ENCODE peak calls at places on chromosomes 13 and 19, in five cellular contexts. One of them, this sample, is unnamed.

GRCh38 chr13:32592082-32592481 is 5.8 kb downstream of the PDS5B start:
- DNase-seq in lower leg skin: no peak
- DNase-seq in ovary: no peak
- DNase-seq in nephron progenitor cell: no peak
- DNase-seq in GM10248: no peak
- DNase-seq in this sample: no peak

GRCh38 chr19:44255705-44256411 is 3.8 kb upstream of the ZNF233 start:
- DNase-seq in ovary: no peak
- DNase-seq in lower leg skin: no peak
- DNase-seq in GM10248: no peak
- DNase-seq in nephron progenitor cell: no peak
- DNase-seq in this sample: no peak

GRCh38 chr13:56706485-56706884 is 434.2 kb upstream of the PRR20A start:
- DNase-seq in GM10248: no peak
- DNase-seq in lower leg skin: no peak
- DNase-seq in ovary: no peak
- DNase-seq in nephron progenitor cell: no peak
- DNase-seq in this sample: no peak

GRCh38 chr13:47798906-47799305 is 202.2 kb downstream of the SUCLA2 start:
- DNase-seq in nephron progenitor cell: no peak
- DNase-seq in lower leg skin: no peak
- DNase-seq in GM10248: no peak
- DNase-seq in ovary: no peak
- DNase-seq in this sample: no peak

GRCh38 chr19:44587863-44588752 is 25.3 kb upstream of the IGSF23 start:
- DNase-seq in lower leg skin: no peak
- DNase-seq in GM10248: no peak
- DNase-seq in ovary: no peak
- DNase-seq in nephron progenitor cell: no peak
- DNase-seq in this sample: no peak

GRCh38 chr13:32984857-32985626 is 31.2 kb upstream of the KL start:
- DNase-seq in GM10248: no peak
- DNase-seq in nephron progenitor cell: no peak
- DNase-seq in lower leg skin: no peak
- DNase-seq in ovary: no peak
- DNase-seq in this sample: no peak

GRCh38 chr19:4807188-4807587 is 15.7 kb downstream of the FEM1A start:
- DNase-seq in lower leg skin: no peak
- DNase-seq in GM10248: no peak
- DNase-seq in nephron progenitor cell: no peak
- DNase-seq in ovary: no peak
- DNase-seq in this sample: no peak

GRCh38 chr19:35757231-35757748 is 461 bp upstream of the HSPB6 start:
- DNase-seq in nephron progenitor cell: peak; percentile 29
- DNase-seq in GM10248: peak; percentile 25
- DNase-seq in ovary: peak; percentile 98
- DNase-seq in lower leg skin: peak; percentile 68
- DNase-seq in this sample: peak; percentile 53

GRCh38 chr13:25608181-25608580 is 236.4 kb downstream of the ATP8A2 start:
- DNase-seq in ovary: no peak
- DNase-seq in lower leg skin: no peak
- DNase-seq in GM10248: no peak
- DNase-seq in nephron progenitor cell: no peak
- DNase-seq in this sample: no peak

GRCh38 chr19:1401138-1401888 is at the start of gene GAMT:
- DNase-seq in nephron progenitor cell: peak; percentile 73
- DNase-seq in lower leg skin: no peak
- DNase-seq in GM10248: peak; percentile 88
- DNase-seq in ovary: no peak
- DNase-seq in this sample: no peak

GRCh38 chr19:51366999-51367564 is 894 bp upstream of the ETFB start:
- DNase-seq in GM10248: no peak
- DNase-seq in nephron progenitor cell: peak; percentile 43
- DNase-seq in ovary: no peak
- DNase-seq in lower leg skin: peak; percentile 37
- DNase-seq in this sample: no peak

GRCh38 chr19:40601061-40601973 is at the start of gene LTBP4:
- DNase-seq in lower leg skin: no peak
- DNase-seq in ovary: peak; percentile 88
- DNase-seq in GM10248: no peak
- DNase-seq in nephron progenitor cell: peak; percentile 60
- DNase-seq in this sample: no peak

GRCh38 chr13:107361666-107362065 is 793.7 kb upstream of the ARGLU1 start:
- DNase-seq in ovary: no peak
- DNase-seq in GM10248: no peak
- DNase-seq in lower leg skin: no peak
- DNase-seq in nephron progenitor cell: no peak
- DNase-seq in this sample: no peak

GRCh38 chr19:46783670-46784069 is 4.7 kb downstream of the SLC1A5 start:
- DNase-seq in GM10248: peak; percentile 3
- DNase-seq in nephron progenitor cell: no peak
- DNase-seq in ovary: no peak
- DNase-seq in lower leg skin: no peak
- DNase-seq in this sample: no peak

GRCh38 chr13:112952759-112953541 is 16.1 kb upstream of the MCF2L start:
- DNase-seq in ovary: no peak
- DNase-seq in GM10248: no peak
- DNase-seq in lower leg skin: no peak
- DNase-seq in nephron progenitor cell: no peak
- DNase-seq in this sample: no peak

GRCh38 chr13:73397486-73398020 is 338.7 kb downstream of the KLF5 start:
- DNase-seq in lower leg skin: no peak
- DNase-seq in GM10248: no peak
- DNase-seq in ovary: no peak
- DNase-seq in nephron progenitor cell: no peak
- DNase-seq in this sample: no peak

GRCh38 chr13:31044658-31045620 is 112.5 kb downstream of the TEX26 start:
- DNase-seq in ovary: no peak
- DNase-seq in lower leg skin: no peak
- DNase-seq in GM10248: no peak
- DNase-seq in nephron progenitor cell: no peak
- DNase-seq in this sample: no peak

GRCh38 chr13:77184455-77184854 is 142.4 kb downstream of the MYCBP2 start:
- DNase-seq in GM10248: peak; percentile 48
- DNase-seq in ovary: no peak
- DNase-seq in nephron progenitor cell: no peak
- DNase-seq in lower leg skin: no peak
- DNase-seq in this sample: no peak

GRCh38 chr19:1445932-1446712 is 3.8 kb upstream of the APC2 start:
- DNase-seq in lower leg skin: no peak
- DNase-seq in nephron progenitor cell: peak; percentile 77
- DNase-seq in ovary: no peak
- DNase-seq in GM10248: no peak
- DNase-seq in this sample: no peak

GRCh38 chr13:47146991-47147783 is 250.3 kb upstream of the HTR2A start:
- DNase-seq in ovary: no peak
- DNase-seq in GM10248: peak; percentile 41
- DNase-seq in lower leg skin: no peak
- DNase-seq in nephron progenitor cell: no peak
- DNase-seq in this sample: no peak

GRCh38 chr19:52635786-52636570 is 2.2 kb downstream of the ZNF83 start:
- DNase-seq in nephron progenitor cell: no peak
- DNase-seq in lower leg skin: no peak
- DNase-seq in ovary: no peak
- DNase-seq in GM10248: no peak
- DNase-seq in this sample: no peak

GRCh38 chr13:112943309-112944125 is 25.5 kb upstream of the MCF2L start:
- DNase-seq in GM10248: peak; percentile 58
- DNase-seq in nephron progenitor cell: peak; percentile 80
- DNase-seq in ovary: no peak
- DNase-seq in lower leg skin: no peak
- DNase-seq in this sample: no peak

GRCh38 chr13:32254916-32255743 is 60.0 kb downstream of the ZAR1L start:
- DNase-seq in ovary: no peak
- DNase-seq in lower leg skin: no peak
- DNase-seq in GM10248: no peak
- DNase-seq in nephron progenitor cell: no peak
- DNase-seq in this sample: no peak

GRCh38 chr13:113811081-113811928 is 52.3 kb downstream of the TMEM255B start:
- DNase-seq in ovary: no peak
- DNase-seq in lower leg skin: no peak
- DNase-seq in nephron progenitor cell: no peak
- DNase-seq in GM10248: no peak
- DNase-seq in this sample: no peak

GRCh38 chr13:66915596-66916185 is 314.4 kb downstream of the PCDH9 start:
- DNase-seq in GM10248: no peak
- DNase-seq in lower leg skin: no peak
- DNase-seq in nephron progenitor cell: no peak
- DNase-seq in ovary: no peak
- DNase-seq in this sample: no peak

GRCh38 chr13:29453657-29454056 is 141.8 kb downstream of the SLC7A1 start:
- DNase-seq in nephron progenitor cell: no peak
- DNase-seq in ovary: no peak
- DNase-seq in lower leg skin: no peak
- DNase-seq in GM10248: no peak
- DNase-seq in this sample: no peak

DNA sequence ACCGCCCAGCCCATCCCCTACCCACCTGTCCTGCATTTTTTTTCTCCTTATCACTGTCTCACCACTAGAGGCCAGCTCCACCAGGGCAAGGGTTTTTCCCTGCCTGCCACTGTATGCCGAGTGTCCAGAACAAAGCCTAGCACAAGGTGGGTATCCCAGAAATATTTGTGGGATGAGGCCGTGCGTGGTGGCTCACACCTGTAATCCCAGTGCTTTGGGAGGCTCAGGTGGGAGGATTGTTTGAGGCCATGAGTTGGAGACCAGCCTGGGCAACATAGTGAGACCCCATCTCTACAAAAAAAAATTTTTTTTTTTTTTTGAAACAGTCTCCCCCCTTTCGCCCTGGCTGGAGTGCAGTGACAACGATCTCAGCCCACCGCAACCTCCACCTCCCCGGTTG is 2.9 kb upstream of the MRI1 start:
- DNase-seq in ovary: no peak
- DNase-seq in GM10248: no peak
- DNase-seq in lower leg skin: no peak
- DNase-seq in nephron progenitor cell: no peak
- DNase-seq in this sample: no peak
- TF ChIP-seq CTCF in ovary: no peak
- TF ChIP-seq CTCF in GM10248: no peak
- TF ChIP-seq CTCF in lower leg skin: no peak
- TF ChIP-seq CTCF in nephron progenitor cell: no peak
- TF ChIP-seq CTCF in this sample: no peak

GRCh38 chr13:49419292-49419691 is 24.6 kb downstream of the CAB39L start:
- DNase-seq in nephron progenitor cell: no peak
- DNase-seq in lower leg skin: no peak
- DNase-seq in GM10248: no peak
- DNase-seq in ovary: peak; percentile 51
- DNase-seq in this sample: no peak

GRCh38 chr13:49418206-49418605 is 25.7 kb downstream of the CAB39L start:
- DNase-seq in lower leg skin: no peak
- DNase-seq in nephron progenitor cell: no peak
- DNase-seq in GM10248: no peak
- DNase-seq in ovary: no peak
- DNase-seq in this sample: no peak

GRCh38 chr13:49421391-49421790 is 22.5 kb downstream of the CAB39L start:
- DNase-seq in ovary: no peak
- DNase-seq in lower leg skin: no peak
- DNase-seq in nephron progenitor cell: no peak
- DNase-seq in GM10248: peak; percentile 37
- DNase-seq in this sample: no peak
- TF ChIP-seq CTCF in ovary: no peak
- TF ChIP-seq CTCF in lower leg skin: no peak
- TF ChIP-seq CTCF in nephron progenitor cell: no peak
- TF ChIP-seq CTCF in GM10248: peak; percentile 46
- TF ChIP-seq CTCF in this sample: no peak

DNA sequence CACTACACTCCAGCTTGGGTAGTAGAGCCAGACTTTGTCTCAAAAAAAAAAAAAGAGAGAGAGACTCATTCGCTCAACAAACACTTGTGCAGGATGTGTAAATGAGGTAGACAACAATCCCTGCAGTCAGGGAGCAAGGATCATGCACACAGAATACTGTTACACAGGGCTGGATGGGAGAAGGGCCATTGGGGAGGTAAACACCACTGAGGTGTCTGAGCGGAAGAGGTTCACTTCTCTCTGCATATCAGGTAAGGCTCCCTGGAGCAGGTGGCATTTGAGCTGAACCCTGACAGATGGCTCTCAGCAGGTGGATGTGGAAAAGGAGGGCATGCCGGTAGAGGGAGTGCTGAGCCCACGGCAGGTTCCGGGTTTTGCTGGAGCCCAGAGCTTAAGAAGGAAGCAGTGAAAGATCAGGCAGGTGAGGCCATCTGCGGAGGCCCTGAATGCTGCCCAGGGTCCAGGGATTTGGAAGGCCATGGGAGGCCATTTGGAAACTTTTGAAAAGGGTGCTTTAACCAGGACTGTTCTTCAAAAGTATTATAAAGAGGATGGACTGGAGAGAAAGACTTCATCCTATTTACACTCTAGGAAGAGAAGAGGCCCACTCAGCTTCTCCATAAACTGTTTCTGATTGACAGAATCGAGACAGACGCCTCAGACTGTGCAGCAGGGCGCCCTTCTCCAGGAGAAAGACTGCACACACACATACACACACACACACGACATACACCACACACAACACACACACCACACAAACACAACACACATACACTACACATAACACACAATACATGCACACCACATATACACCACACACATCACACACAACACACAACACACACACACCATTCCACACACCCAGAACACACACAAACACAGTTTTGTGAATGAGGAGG is 199.4 kb downstream of the USP12 start:
- DNase-seq in GM10248: peak; percentile 47
- DNase-seq in lower leg skin: no peak
- DNase-seq in nephron progenitor cell: peak; percentile 21
- DNase-seq in ovary: no peak
- DNase-seq in this sample: no peak
- TF ChIP-seq CTCF in GM10248: no peak
- TF ChIP-seq CTCF in lower leg skin: no peak
- TF ChIP-seq CTCF in nephron progenitor cell: peak; percentile 29
- TF ChIP-seq CTCF in ovary: no peak
- TF ChIP-seq CTCF in this sample: no peak

GRCh38 chr13:69094485-69094884 is 1013.1 kb upstream of the ATXN8OS start:
- DNase-seq in lower leg skin: no peak
- DNase-seq in ovary: no peak
- DNase-seq in GM10248: no peak
- DNase-seq in nephron progenitor cell: no peak
- DNase-seq in this sample: no peak

DNA sequence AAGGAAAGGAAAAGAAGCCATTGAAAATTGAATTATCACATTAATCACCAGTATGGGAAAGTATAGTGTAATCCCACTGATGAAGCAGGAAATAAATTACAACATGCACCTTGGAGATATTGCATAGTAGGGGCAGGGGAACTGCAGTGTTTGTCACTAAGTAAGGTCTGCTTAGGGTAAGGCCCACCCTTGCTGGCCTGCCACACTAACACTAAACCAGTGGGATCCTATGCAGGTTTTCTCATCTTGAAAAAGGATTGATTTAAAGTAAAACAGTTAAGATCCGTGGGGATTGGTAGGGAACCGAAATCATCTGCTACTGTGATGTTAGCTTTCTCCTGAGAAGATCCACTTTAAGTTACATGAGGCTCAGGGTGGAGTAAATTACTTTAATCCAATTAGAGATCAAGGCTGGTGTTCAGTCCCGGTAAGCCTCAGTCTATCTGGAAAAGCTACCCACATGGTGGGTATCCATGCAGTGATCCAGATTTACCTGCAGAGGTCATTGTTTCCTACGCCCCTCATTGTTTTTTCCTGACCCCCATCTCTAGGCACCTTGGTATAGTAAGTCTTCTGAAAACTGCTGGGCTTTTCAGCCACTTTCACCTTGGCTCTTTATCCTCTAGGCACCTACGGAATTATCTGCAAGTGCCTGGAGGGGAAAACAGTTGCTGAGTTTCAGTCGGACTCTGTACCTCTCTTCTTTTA is 1014.9 kb upstream of the ATXN8OS start:
- DNase-seq in lower leg skin: no peak
- DNase-seq in nephron progenitor cell: no peak
- DNase-seq in ovary: no peak
- DNase-seq in GM10248: no peak
- DNase-seq in this sample: no peak
- TF ChIP-seq CTCF in lower leg skin: no peak
- TF ChIP-seq CTCF in nephron progenitor cell: no peak
- TF ChIP-seq CTCF in ovary: no peak
- TF ChIP-seq CTCF in GM10248: no peak
- TF ChIP-seq CTCF in this sample: no peak